ENCODE peak calls at places on chromosomes 4 and X, in six cellular contexts. One of them, this sample, is unnamed.

GRCh38 chr4:47406408-47406807 is 57.1 kb downstream of the COMMD8 start:
- DNase-seq in CD8-positive, alpha-beta T cell: no peak
- DNase-seq in fibroblast of mammary gland: no peak
- DNase-seq in WTC11: no peak
- DNase-seq in GM23338: no peak
- DNase-seq in endothelial cell: no peak
- DNase-seq in this sample: no peak

GRCh38 chr4:8192748-8193738 is 6.0 kb upstream of the SH3TC1 start:
- DNase-seq in CD8-positive, alpha-beta T cell: peak; percentile 77
- DNase-seq in fibroblast of mammary gland: peak; percentile 60
- DNase-seq in WTC11: no peak
- DNase-seq in GM23338: no peak
- DNase-seq in endothelial cell: no peak
- DNase-seq in this sample: no peak

GRCh38 chr4:10808591-10808990 is 124.0 kb upstream of the CLNK start:
- DNase-seq in CD8-positive, alpha-beta T cell: no peak
- DNase-seq in fibroblast of mammary gland: peak; percentile 79
- DNase-seq in WTC11: no peak
- DNase-seq in GM23338: no peak
- DNase-seq in endothelial cell: no peak
- DNase-seq in this sample: no peak

GRCh38 chr4:147933316-147933715 is 201.4 kb downstream of the ARHGAP10 start:
- DNase-seq in CD8-positive, alpha-beta T cell: no peak
- DNase-seq in fibroblast of mammary gland: peak; percentile 8
- DNase-seq in WTC11: no peak
- DNase-seq in GM23338: peak; percentile 34
- DNase-seq in endothelial cell: peak; percentile 14
- DNase-seq in this sample: no peak

GRCh38 chr4:93842512-93843252 is 14.1 kb downstream of the ATOH1 start:
- DNase-seq in CD8-positive, alpha-beta T cell: no peak
- DNase-seq in fibroblast of mammary gland: no peak
- DNase-seq in WTC11: no peak
- DNase-seq in GM23338: no peak
- DNase-seq in endothelial cell: no peak
- DNase-seq in this sample: no peak

GRCh38 chrX:150364347-150365050 is 1.4 kb downstream of the MAMLD1 start:
- DNase-seq in CD8-positive, alpha-beta T cell: peak; percentile 29
- DNase-seq in fibroblast of mammary gland: no peak
- DNase-seq in WTC11: peak; percentile 13
- DNase-seq in GM23338: peak; percentile 8
- DNase-seq in endothelial cell: peak; percentile 19
- DNase-seq in this sample: no peak

GRCh38 chr4:8261851-8262535 is 7.6 kb upstream of the HTRA3 start:
- DNase-seq in CD8-positive, alpha-beta T cell: no peak
- DNase-seq in fibroblast of mammary gland: no peak
- DNase-seq in WTC11: no peak
- DNase-seq in GM23338: no peak
- DNase-seq in endothelial cell: no peak
- DNase-seq in this sample: no peak

GRCh38 chr4:88522702-88523324 is 763 bp downstream of the PYURF start:
- DNase-seq in CD8-positive, alpha-beta T cell: peak; percentile 39
- DNase-seq in fibroblast of mammary gland: peak; percentile 41
- DNase-seq in WTC11: peak; percentile 21
- DNase-seq in GM23338: peak; percentile 41
- DNase-seq in endothelial cell: peak; percentile 15
- DNase-seq in this sample: no peak

GRCh38 chr4:69744157-69744478 is 16.3 kb downstream of the SULT1B1 start:
- DNase-seq in CD8-positive, alpha-beta T cell: no peak
- DNase-seq in fibroblast of mammary gland: no peak
- DNase-seq in WTC11: no peak
- DNase-seq in GM23338: no peak
- DNase-seq in endothelial cell: no peak
- DNase-seq in this sample: no peak

GRCh38 chrX:106039920-106040319 is 1.4 kb upstream of the SERPINA7 start:
- DNase-seq in CD8-positive, alpha-beta T cell: no peak
- DNase-seq in fibroblast of mammary gland: peak; percentile 1
- DNase-seq in WTC11: peak; percentile 10
- DNase-seq in GM23338: peak; percentile 28
- DNase-seq in endothelial cell: no peak
- DNase-seq in this sample: no peak

GRCh38 chr4:128452415-128452814 is 164.8 kb upstream of the PGRMC2 start:
- DNase-seq in CD8-positive, alpha-beta T cell: no peak
- DNase-seq in fibroblast of mammary gland: no peak
- DNase-seq in WTC11: no peak
- DNase-seq in GM23338: no peak
- DNase-seq in endothelial cell: no peak
- DNase-seq in this sample: no peak

GRCh38 chr4:182825786-182826185 is 91.4 kb downstream of the DCTD start:
- DNase-seq in CD8-positive, alpha-beta T cell: no peak
- DNase-seq in fibroblast of mammary gland: no peak
- DNase-seq in WTC11: no peak
- DNase-seq in GM23338: no peak
- DNase-seq in endothelial cell: no peak
- DNase-seq in this sample: no peak

GRCh38 chr4:158015241-158015640 is 157.6 kb downstream of the GASK1B start:
- DNase-seq in CD8-positive, alpha-beta T cell: no peak
- DNase-seq in fibroblast of mammary gland: peak; percentile 69
- DNase-seq in WTC11: no peak
- DNase-seq in GM23338: no peak
- DNase-seq in endothelial cell: no peak
- DNase-seq in this sample: no peak

GRCh38 chrX:134891652-134892051 is 99.1 kb upstream of the SMIM10 start:
- DNase-seq in CD8-positive, alpha-beta T cell: no peak
- DNase-seq in fibroblast of mammary gland: peak; percentile 8
- DNase-seq in WTC11: no peak
- DNase-seq in GM23338: no peak
- DNase-seq in endothelial cell: no peak
- DNase-seq in this sample: no peak

GRCh38 chrX:131752493-131753198 is 208.8 kb downstream of the OR13H1 start:
- DNase-seq in CD8-positive, alpha-beta T cell: no peak
- DNase-seq in fibroblast of mammary gland: peak; percentile 89
- DNase-seq in WTC11: no peak
- DNase-seq in GM23338: no peak
- DNase-seq in endothelial cell: no peak
- DNase-seq in this sample: no peak
- TF ChIP-seq CTCF in CD8-positive, alpha-beta T cell: no peak
- TF ChIP-seq CTCF in fibroblast of mammary gland: peak; percentile 34
- TF ChIP-seq CTCF in WTC11: no peak
- TF ChIP-seq CTCF in GM23338: no peak
- TF ChIP-seq CTCF in endothelial cell: no peak
- TF ChIP-seq CTCF in this sample: no peak

DNA sequence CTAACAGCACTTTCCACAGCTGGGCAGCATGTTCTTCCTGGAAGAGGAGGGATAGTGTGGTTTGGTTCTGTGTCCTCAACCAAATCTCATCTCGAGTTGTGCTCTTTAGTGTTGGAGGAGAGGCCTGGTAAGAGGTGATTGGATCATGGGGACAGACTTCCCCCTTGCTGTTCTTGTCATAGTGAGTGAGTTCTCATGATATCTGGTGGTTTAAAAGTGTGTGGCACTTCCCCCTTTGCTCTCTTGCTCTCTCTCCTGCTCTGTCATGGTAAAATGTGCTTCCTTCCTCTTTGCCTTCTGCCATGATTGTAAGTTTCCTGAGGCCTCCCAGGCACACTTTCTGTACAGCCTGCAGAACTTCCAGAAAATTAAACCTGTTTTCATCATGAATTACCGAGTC is 133.7 kb upstream of the NDP start:
- DNase-seq in CD8-positive, alpha-beta T cell: no peak
- DNase-seq in fibroblast of mammary gland: no peak
- DNase-seq in WTC11: no peak
- DNase-seq in GM23338: no peak
- DNase-seq in endothelial cell: no peak
- DNase-seq in this sample: no peak
- TF ChIP-seq CTCF in CD8-positive, alpha-beta T cell: no peak
- TF ChIP-seq CTCF in fibroblast of mammary gland: no peak
- TF ChIP-seq CTCF in WTC11: no peak
- TF ChIP-seq CTCF in GM23338: no peak
- TF ChIP-seq CTCF in endothelial cell: no peak
- TF ChIP-seq CTCF in this sample: no peak

GRCh38 chr4:108094923-108095482 is 73.7 kb downstream of the LEF1 start:
- DNase-seq in CD8-positive, alpha-beta T cell: no peak
- DNase-seq in fibroblast of mammary gland: no peak
- DNase-seq in WTC11: no peak
- DNase-seq in GM23338: no peak
- DNase-seq in endothelial cell: no peak
- DNase-seq in this sample: no peak
- TF ChIP-seq CTCF in CD8-positive, alpha-beta T cell: peak; percentile 35
- TF ChIP-seq CTCF in fibroblast of mammary gland: no peak
- TF ChIP-seq CTCF in WTC11: no peak
- TF ChIP-seq CTCF in GM23338: no peak
- TF ChIP-seq CTCF in endothelial cell: peak; percentile 18
- TF ChIP-seq CTCF in this sample: no peak

GRCh38 chr4:1366371-1367229 is 19.6 kb downstream of the UVSSA start:
- DNase-seq in CD8-positive, alpha-beta T cell: no peak
- DNase-seq in fibroblast of mammary gland: no peak
- DNase-seq in WTC11: peak; percentile 6
- DNase-seq in GM23338: no peak
- DNase-seq in endothelial cell: no peak
- DNase-seq in this sample: no peak

GRCh38 chr4:1364217-1364616 is 17.2 kb downstream of the UVSSA start:
- DNase-seq in CD8-positive, alpha-beta T cell: no peak
- DNase-seq in fibroblast of mammary gland: no peak
- DNase-seq in WTC11: no peak
- DNase-seq in GM23338: no peak
- DNase-seq in endothelial cell: no peak
- DNase-seq in this sample: no peak

GRCh38 chr4:1367230-1367935 is 20.4 kb downstream of the UVSSA start:
- DNase-seq in CD8-positive, alpha-beta T cell: no peak
- DNase-seq in fibroblast of mammary gland: no peak
- DNase-seq in WTC11: no peak
- DNase-seq in GM23338: no peak
- DNase-seq in endothelial cell: no peak
- DNase-seq in this sample: no peak

GRCh38 chr4:1364748-1365147 is 17.7 kb downstream of the UVSSA start:
- DNase-seq in CD8-positive, alpha-beta T cell: no peak
- DNase-seq in fibroblast of mammary gland: no peak
- DNase-seq in WTC11: no peak
- DNase-seq in GM23338: no peak
- DNase-seq in endothelial cell: no peak
- DNase-seq in this sample: no peak

GRCh38 chr4:1365271-1366178 is 18.5 kb downstream of the UVSSA start:
- DNase-seq in CD8-positive, alpha-beta T cell: no peak
- DNase-seq in fibroblast of mammary gland: no peak
- DNase-seq in WTC11: peak; percentile 55
- DNase-seq in GM23338: peak; percentile 54
- DNase-seq in endothelial cell: no peak
- DNase-seq in this sample: no peak
- TF ChIP-seq CTCF in CD8-positive, alpha-beta T cell: no peak
- TF ChIP-seq CTCF in fibroblast of mammary gland: no peak
- TF ChIP-seq CTCF in WTC11: no peak
- TF ChIP-seq CTCF in GM23338: peak; percentile 43
- TF ChIP-seq CTCF in endothelial cell: no peak
- TF ChIP-seq CTCF in this sample: no peak

DNA sequence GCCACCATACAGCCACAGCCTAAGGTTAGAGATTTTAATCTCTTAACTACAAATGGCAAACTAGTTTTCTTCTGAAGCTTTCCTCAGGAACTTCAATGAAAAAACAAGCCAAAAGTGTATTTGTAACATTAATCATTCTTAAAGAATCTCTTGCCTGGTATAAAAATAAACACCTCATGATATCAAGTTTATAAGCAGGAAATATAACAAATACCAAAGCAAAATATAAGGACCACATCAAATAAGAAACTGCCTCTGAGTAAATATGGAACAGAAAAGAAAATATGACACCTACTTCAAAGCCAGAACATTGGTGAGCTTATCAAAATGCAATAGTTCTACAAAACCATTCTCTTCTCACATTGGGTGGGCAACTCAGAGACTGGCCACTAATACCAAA is 89.9 kb downstream of the GPC4 start:
- DNase-seq in CD8-positive, alpha-beta T cell: no peak
- DNase-seq in fibroblast of mammary gland: no peak
- DNase-seq in WTC11: no peak
- DNase-seq in GM23338: no peak
- DNase-seq in endothelial cell: no peak
- DNase-seq in this sample: no peak
- TF ChIP-seq CTCF in CD8-positive, alpha-beta T cell: no peak
- TF ChIP-seq CTCF in fibroblast of mammary gland: no peak
- TF ChIP-seq CTCF in WTC11: no peak
- TF ChIP-seq CTCF in GM23338: no peak
- TF ChIP-seq CTCF in endothelial cell: no peak
- TF ChIP-seq CTCF in this sample: no peak

GRCh38 chr4:34880246-34880645 is 1364.1 kb downstream of the ARAP2 start:
- DNase-seq in CD8-positive, alpha-beta T cell: no peak
- DNase-seq in fibroblast of mammary gland: no peak
- DNase-seq in WTC11: no peak
- DNase-seq in GM23338: no peak
- DNase-seq in endothelial cell: no peak
- DNase-seq in this sample: no peak

GRCh38 chr4:34878961-34879360 is 1365.4 kb downstream of the ARAP2 start:
- DNase-seq in CD8-positive, alpha-beta T cell: no peak
- DNase-seq in fibroblast of mammary gland: no peak
- DNase-seq in WTC11: no peak
- DNase-seq in GM23338: peak; percentile 28
- DNase-seq in endothelial cell: no peak
- DNase-seq in this sample: no peak
- TF ChIP-seq CTCF in CD8-positive, alpha-beta T cell: no peak
- TF ChIP-seq CTCF in fibroblast of mammary gland: no peak
- TF ChIP-seq CTCF in WTC11: no peak
- TF ChIP-seq CTCF in GM23338: peak; percentile 25
- TF ChIP-seq CTCF in endothelial cell: no peak
- TF ChIP-seq CTCF in this sample: no peak

GRCh38 chr4:14386196-14386595 is 616.1 kb upstream of the CPEB2 start:
- DNase-seq in CD8-positive, alpha-beta T cell: no peak
- DNase-seq in fibroblast of mammary gland: peak; percentile 5
- DNase-seq in WTC11: no peak
- DNase-seq in GM23338: peak; percentile 24
- DNase-seq in endothelial cell: no peak
- DNase-seq in this sample: no peak
- TF ChIP-seq CTCF in CD8-positive, alpha-beta T cell: no peak
- TF ChIP-seq CTCF in fibroblast of mammary gland: peak; percentile 11
- TF ChIP-seq CTCF in WTC11: no peak
- TF ChIP-seq CTCF in GM23338: peak; percentile 29
- TF ChIP-seq CTCF in endothelial cell: no peak
- TF ChIP-seq CTCF in this sample: no peak

GRCh38 chrX:2707334-2707760 is 16.3 kb downstream of the CD99 start:
- DNase-seq in CD8-positive, alpha-beta T cell: peak; percentile 75
- DNase-seq in fibroblast of mammary gland: peak; percentile 97
- DNase-seq in WTC11: peak; percentile 54
- DNase-seq in GM23338: peak; percentile 72
- DNase-seq in endothelial cell: peak; percentile 37
- DNase-seq in this sample: no peak
- TF ChIP-seq CTCF in CD8-positive, alpha-beta T cell: no peak
- TF ChIP-seq CTCF in fibroblast of mammary gland: no peak
- TF ChIP-seq CTCF in WTC11: no peak
- TF ChIP-seq CTCF in GM23338: no peak
- TF ChIP-seq CTCF in endothelial cell: no peak
- TF ChIP-seq CTCF in this sample: no peak

GRCh38 chrX:30735839-30736238 is 82.6 kb downstream of the GK start:
- DNase-seq in CD8-positive, alpha-beta T cell: peak; percentile 55
- DNase-seq in fibroblast of mammary gland: peak; percentile 62
- DNase-seq in WTC11: peak; percentile 64
- DNase-seq in GM23338: peak; percentile 77
- DNase-seq in endothelial cell: peak; percentile 59
- DNase-seq in this sample: no peak
- TF ChIP-seq CTCF in CD8-positive, alpha-beta T cell: peak; percentile 70
- TF ChIP-seq CTCF in fibroblast of mammary gland: peak; percentile 83
- TF ChIP-seq CTCF in WTC11: peak; percentile 58
- TF ChIP-seq CTCF in GM23338: peak; percentile 79
- TF ChIP-seq CTCF in endothelial cell: peak; percentile 76
- TF ChIP-seq CTCF in this sample: peak; percentile 89

This sample was measured in type B pancreatic cell.